ENCODE peak calls at places on chromosome 3, in eight cellular contexts. X, T, G, D, J, R, S and E are unnamed samples.

GRCh38 chr3:160665784-160666526 is 11.0 kb upstream of the ARL14 start:
- DNase-seq in D (peak), S (peak), R (peak), J (no peak), G (no peak), X (peak), T (peak), E (peak)

GRCh38 chr3:66416556-66417304 is 84.1 kb downstream of the LRIG1 start:
- DNase-seq in D (no peak), T (peak), R (no peak), X (no peak), J (no peak), S (no peak), G (no peak), E (no peak)

GRCh38 chr3:106850429-106850828 is 526.8 kb upstream of the CCDC54 start:
- DNase-seq in T (peak), J (no peak), D (no peak), G (no peak), S (no peak), X (peak), R (no peak), E (no peak)

GRCh38 chr3:81443948-81444347 is 317.5 kb downstream of the GBE1 start:
- DNase-seq in D (peak), J (no peak), S (no peak), X (peak), G (no peak), T (peak), R (peak), E (no peak)

GRCh38 chr3:126306397-126306796 is 50.8 kb downstream of the KLF15 start:
- DNase-seq in R (no peak), D (no peak), T (no peak), G (no peak), X (no peak), J (no peak), S (no peak), E (no peak)

GRCh38 chr3:72485649-72486048 is 362.6 kb downstream of the SHQ1 start:
- DNase-seq in X (peak), G (no peak), T (peak), D (no peak), R (no peak), J (no peak), S (no peak), E (no peak)

GRCh38 chr3:156459434-156459833 is 95.5 kb downstream of the SSR3 start:
- DNase-seq in J (no peak), T (no peak), G (no peak), X (no peak), R (no peak), S (no peak), D (no peak), E (no peak)

GRCh38 chr3:77348244-77348855 is 308.5 kb downstream of the ROBO2 start:
- DNase-seq in T (peak), J (no peak), G (no peak), D (peak), S (peak), R (no peak), X (peak), E (peak)

GRCh38 chr3:64188810-64189560 is 36.3 kb downstream of the PRICKLE2 start:
- DNase-seq in R (peak), X (peak), G (no peak), T (peak), S (peak), J (peak), D (peak), E (no peak)

GRCh38 chr3:120838441-120839091 is 69.4 kb upstream of the STXBP5L start:
- DNase-seq in X (peak), G (no peak), J (no peak), R (no peak), S (no peak), T (no peak), D (no peak), E (no peak)

GRCh38 chr3:107756649-107757048 is 233.9 kb downstream of the BBX start:
- DNase-seq in T (no peak), R (no peak), S (no peak), X (no peak), J (no peak), G (no peak), D (no peak), E (no peak)

GRCh38 chr3:13579089-13579488 is 30.2 kb downstream of the FBLN2 start:
- DNase-seq in R (peak), J (no peak), S (no peak), X (peak), G (no peak), T (peak), D (peak), E (no peak)

GRCh38 chr3:105505167-105505566 is 138.5 kb downstream of the ALCAM start:
- DNase-seq in G (no peak), S (no peak), T (no peak), D (no peak), X (no peak), J (no peak), R (no peak), E (no peak)

GRCh38 chr3:116135462-116135861 is 309.8 kb downstream of the LSAMP start:
- DNase-seq in D (no peak), X (peak), R (peak), T (peak), J (peak), S (peak), G (no peak), E (peak)

GRCh38 chr3:52859686-52860423 is 25.0 kb upstream of the MUSTN1 start:
- DNase-seq in R (no peak), D (no peak), X (no peak), T (no peak), G (no peak), J (no peak), S (no peak), E (no peak)

GRCh38 chr3:120615863-120616599 is 19.9 kb downstream of the NDUFB4 start:
- DNase-seq in G (no peak), T (peak), S (peak), R (no peak), D (peak), J (no peak), X (peak), E (no peak)

GRCh38 chr3:49132437-49133225 is at the start of gene LAMB2:
- DNase-seq in T (peak), D (peak), J (peak), X (peak), S (peak), R (peak), G (peak), E (no peak)

GRCh38 chr3:84066920-84067319 is 891.9 kb upstream of the CADM2 start:
- DNase-seq in D (no peak), T (no peak), R (no peak), X (no peak), G (no peak), S (no peak), J (no peak), E (no peak)

GRCh38 chr3:111963424-111963823 is 15.4 kb upstream of the ABHD10 start:
- DNase-seq in T (peak), G (no peak), J (no peak), S (peak), X (peak), D (peak), R (no peak), E (no peak)

GRCh38 chr3:61173685-61174084 is 77.6 kb downstream of the FHIT start:
- DNase-seq in S (peak), G (no peak), T (no peak), R (no peak), J (no peak), D (peak), X (no peak), E (no peak)

GRCh38 chr3:8970971-8971589 is 7.8 kb upstream of the RAD18 start:
- DNase-seq in G (peak), S (peak), D (peak), J (peak), R (peak), X (peak), T (peak), E (peak)

GRCh38 chr3:175383366-175383765 is 524.2 kb downstream of the NAALADL2 start:
- DNase-seq in S (no peak), R (no peak), D (no peak), G (no peak), X (peak), J (no peak), T (peak), E (no peak)

GRCh38 chr3:188125076-188125475 is 28.9 kb upstream of the LPP start:
- DNase-seq in X (no peak), G (no peak), D (no peak), T (no peak), S (no peak), R (no peak), J (no peak), E (no peak)

GRCh38 chr3:133364704-133365103 is 35.2 kb upstream of the BFSP2 start:
- DNase-seq in G (no peak), D (no peak), R (no peak), J (no peak), S (no peak), T (no peak), X (no peak), E (no peak)

GRCh38 chr3:142944346-142944745 is 19.1 kb downstream of the PAQR9 start:
- DNase-seq in S (no peak), T (no peak), X (no peak), R (no peak), G (no peak), D (no peak), J (no peak), E (peak)

GRCh38 chr3:142945023-142945422 is 18.5 kb downstream of the PAQR9 start:
- DNase-seq in J (no peak), S (no peak), D (no peak), T (no peak), X (no peak), R (no peak), G (no peak), E (peak)

GRCh38 chr3:142941373-142942123 is 21.9 kb downstream of the PAQR9 start:
- DNase-seq in D (no peak), G (no peak), T (no peak), R (no peak), J (no peak), X (no peak), S (no peak), E (no peak)

GRCh38 chr3:142943349-142943748 is 20.1 kb downstream of the PAQR9 start:
- DNase-seq in G (no peak), R (no peak), J (no peak), T (no peak), S (no peak), D (no peak), X (no peak), E (no peak)

GRCh38 chr3:142943870-142944269 is 19.6 kb downstream of the PAQR9 start:
- DNase-seq in G (no peak), J (no peak), S (no peak), X (no peak), R (no peak), T (no peak), D (peak), E (no peak)
- H3K4me3 ChIP-seq in G (no peak), J (no peak), S (no peak), X (no peak), R (no peak), T (no peak), D (no peak), E (peak)

DNA sequence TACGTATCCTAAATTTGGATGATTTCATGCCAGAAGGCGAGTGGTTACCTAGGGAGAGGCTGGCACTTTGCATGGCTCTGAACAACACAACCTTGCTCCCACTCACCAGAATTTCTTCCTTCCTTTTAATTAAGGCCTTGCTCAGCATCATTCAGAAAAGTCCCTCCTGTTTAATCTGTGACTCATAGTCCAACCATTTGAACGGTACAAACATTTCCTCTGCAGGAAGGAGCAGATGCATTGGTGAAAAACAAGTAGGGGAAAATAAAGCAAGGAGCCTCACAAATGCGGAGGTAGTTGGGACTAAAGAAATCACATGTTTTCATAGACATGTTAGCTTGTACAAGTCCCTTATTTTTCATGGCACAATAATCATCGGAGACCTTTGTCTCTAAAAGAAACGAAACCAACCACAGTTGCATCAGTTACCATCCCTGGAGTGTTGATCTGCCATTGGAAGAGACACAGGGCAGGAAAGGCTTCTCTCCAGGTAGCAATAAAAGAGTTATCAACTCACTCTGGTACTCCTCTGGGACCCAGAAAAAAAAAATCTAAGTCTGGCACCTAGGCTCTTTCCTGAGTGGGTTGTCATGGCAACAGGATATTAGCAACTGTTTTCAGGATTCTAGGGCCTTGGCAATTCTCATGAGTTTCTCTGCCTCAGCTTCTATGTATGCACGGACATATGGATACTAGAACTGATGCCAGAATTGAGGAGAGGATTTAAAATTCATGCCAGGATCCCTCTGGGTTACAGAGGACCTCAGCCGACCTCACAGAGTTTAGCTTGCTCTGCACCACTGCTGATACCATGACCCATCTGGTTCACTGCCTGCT is 255.4 kb upstream of the ARPP21 start:
- DNase-seq in D (peak), S (peak), X (peak), R (peak), T (peak), J (no peak), G (no peak), E (no peak)
- H3K4me3 ChIP-seq in D (no peak), S (no peak), X (no peak), R (no peak), T (no peak), J (no peak), G (no peak), E (no peak)

GRCh38 chr3:152251916-152252315 is 16.8 kb upstream of the MBNL1 start:
- DNase-seq in J (no peak), G (no peak), X (no peak), R (no peak), D (no peak), S (no peak), T (no peak), E (no peak)

GRCh38 chr3:152253514-152253913 is 15.2 kb upstream of the MBNL1 start:
- DNase-seq in X (no peak), J (no peak), G (no peak), T (no peak), R (no peak), S (no peak), D (no peak), E (no peak)

GRCh38 chr3:152254031-152254430 is 14.7 kb upstream of the MBNL1 start:
- DNase-seq in R (no peak), G (no peak), S (no peak), X (no peak), D (no peak), J (no peak), T (no peak), E (peak)

GRCh38 chr3:152255290-152255689 is 13.4 kb upstream of the MBNL1 start:
- DNase-seq in J (no peak), S (no peak), R (no peak), G (no peak), D (no peak), T (no peak), X (no peak), E (no peak)

GRCh38 chr3:152252750-152253149 is 16.0 kb upstream of the MBNL1 start:
- DNase-seq in D (no peak), R (no peak), G (no peak), S (no peak), J (no peak), T (no peak), X (no peak), E (no peak)
- H3K4me3 ChIP-seq in D (no peak), R (no peak), G (no peak), S (no peak), J (no peak), T (no peak), X (no peak), E (no peak)

DNA sequence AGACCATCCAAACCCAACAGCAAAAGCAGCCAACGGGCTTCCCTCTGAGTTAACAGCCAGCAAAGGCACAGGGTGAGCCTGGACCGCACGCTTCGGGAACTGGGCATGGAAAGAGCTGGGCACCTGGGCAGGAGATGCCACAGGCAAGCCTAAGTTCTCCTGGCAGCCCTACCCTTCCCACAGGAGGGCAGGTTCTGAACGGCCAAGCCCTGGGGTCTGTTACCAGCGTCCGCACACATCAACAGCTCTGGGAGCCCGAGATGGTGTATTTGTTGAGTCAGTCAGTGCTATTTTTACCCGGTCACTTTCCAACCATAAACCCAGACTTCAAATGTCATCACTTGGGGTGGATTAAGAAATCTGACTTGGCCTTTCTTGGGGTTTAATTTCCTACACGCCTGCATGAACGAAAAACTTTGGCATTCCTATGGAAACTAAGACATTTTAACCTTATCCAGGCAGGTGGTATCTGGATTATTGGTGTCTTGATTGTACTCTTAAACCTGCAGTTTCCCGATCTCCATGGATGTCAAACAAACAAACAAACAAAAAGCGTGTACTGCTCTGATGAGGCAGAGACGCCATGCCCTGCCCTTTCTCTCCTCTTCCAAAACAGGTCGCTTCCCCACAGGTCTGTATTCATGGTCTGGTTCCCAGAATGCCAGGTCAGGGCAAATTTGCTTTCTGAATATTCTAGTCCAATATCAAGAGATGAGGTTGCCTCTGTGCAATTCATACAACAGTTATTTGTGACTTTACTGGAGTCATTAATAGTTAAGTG is 99.7 kb downstream of the XXYLT1 start:
- DNase-seq in G (no peak), J (no peak), S (no peak), X (peak), R (no peak), D (no peak), T (no peak), E (no peak)
- H3K4me3 ChIP-seq in G (no peak), J (no peak), S (no peak), X (no peak), R (no peak), D (no peak), T (no peak), E (no peak)

GRCh38 chr3:159643406-159643805 is 345.2 kb upstream of the IL12A start:
- DNase-seq in S (no peak), R (no peak), X (no peak), D (no peak), J (no peak), T (no peak), G (no peak), E (no peak)
- H3K4me3 ChIP-seq in S (no peak), R (no peak), X (no peak), D (no peak), J (no peak), T (no peak), G (no peak), E (no peak)

GRCh38 chr3:128537091-128537703 is 44.2 kb upstream of the GATA2 start:
- DNase-seq in S (no peak), D (peak), T (no peak), G (no peak), R (no peak), X (no peak), J (no peak), E (no peak)
- H3K4me3 ChIP-seq in S (no peak), D (no peak), T (no peak), G (no peak), R (no peak), X (no peak), J (no peak), E (no peak)